ENCODE peak calls at places on chromosomes 4 and X, in five cellular contexts. V, B, X, O and S are unnamed samples. For H3K4me1 and H3K9me3, the result is how much of the 10 kb centered on the place peaks cover.

GRCh38 chr4:3442959-3443749 is 1.4 kb downstream of the HGFAC start:
- DNase-seq in V (peak), B (no peak), X (peak), O (peak), S (peak)

GRCh38 chr4:174278467-174278866 is 5.0 kb downstream of the FBXO8 start:
- DNase-seq in V (no peak), B (peak), X (no peak), O (no peak), S (no peak)

GRCh38 chrX:43566170-43566569 is 89.9 kb upstream of the MAOA start:
- DNase-seq in V (no peak), B (no peak), X (no peak), O (no peak), S (no peak)

GRCh38 chrX:16469870-16470269 is 180.1 kb upstream of the S100G start:
- DNase-seq in V (no peak), B (no peak), X (no peak), O (no peak), S (no peak)

GRCh38 chr4:41538887-41539498 is 1.0 kb downstream of the LIMCH1 start:
- DNase-seq in V (peak), B (peak), X (no peak), O (no peak), S (peak)

GRCh38 chrX:76987381-76987780 is 459.8 kb upstream of the FGF16 start:
- DNase-seq in V (no peak), B (no peak), X (no peak), O (no peak), S (no peak)

GRCh38 chrX:12113321-12113720 is 25.0 kb upstream of the FRMPD4 start:
- DNase-seq in V (no peak), B (peak), X (no peak), O (no peak), S (no peak)

GRCh38 chr4:139301821-139302611 is at the start of gene NDUFC1:
- DNase-seq in V (peak), B (peak), X (peak), O (peak), S (peak)

GRCh38 chrX:65127804-65128203 is 151.6 kb upstream of the ZC4H2 start:
- DNase-seq in V (no peak), B (no peak), X (no peak), O (no peak), S (no peak)

GRCh38 chr4:184583738-184584502 is 65.3 kb downstream of the CASP3 start:
- DNase-seq in V (no peak), B (no peak), X (no peak), O (no peak), S (no peak)

GRCh38 chrX:113260474-113260873 is 419.8 kb upstream of the AMOT start:
- DNase-seq in V (no peak), B (no peak), X (no peak), O (no peak), S (no peak)
- TF ChIP-seq CTCF in V (no peak), B (no peak), X (no peak), O (no peak), S (no peak)

DNA sequence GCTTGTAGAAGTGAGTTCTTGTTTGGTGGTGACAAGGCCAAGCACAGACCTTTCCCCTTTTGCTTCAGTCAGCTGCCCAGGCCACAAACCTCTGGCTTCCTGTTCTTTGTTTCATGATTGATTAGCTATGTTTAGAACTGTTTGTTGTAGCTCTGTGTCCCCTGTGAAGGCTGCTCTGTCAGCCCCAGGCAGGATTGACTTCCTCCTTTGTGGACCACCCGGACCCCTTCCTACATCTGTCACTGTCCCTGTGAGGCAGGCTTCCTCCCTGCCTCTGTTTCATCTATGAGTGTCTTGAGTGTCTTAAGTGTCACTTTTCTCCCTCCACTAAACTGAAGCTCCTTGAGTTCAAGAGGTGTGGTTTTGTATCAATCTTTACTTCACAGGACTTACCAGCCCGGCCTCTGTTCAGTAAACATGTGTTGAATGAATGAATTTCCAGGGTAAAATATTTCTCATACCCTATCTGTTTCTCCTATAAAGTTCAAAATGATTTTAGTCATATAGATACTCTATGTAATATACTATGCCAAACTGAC is 83.5 kb downstream of the ZNF674 start:
- DNase-seq in V (no peak), B (no peak), X (no peak), O (no peak), S (no peak)
- H3K4me1 ChIP-seq in V (under half), B (under half), X (under half), O (under half), S (under half)

GRCh38 chrX:47628980-47629379 is 750 bp downstream of the CFP start:
- DNase-seq in V (no peak), B (no peak), X (no peak), O (no peak), S (no peak)
- H3K9me3 ChIP-seq in V (under half), B (under half), X (under half), O (under half), S (under half)

GRCh38 chr4:169286562-169287301 is 16.0 kb upstream of the SH3RF1 start:
- DNase-seq in V (no peak), B (no peak), X (no peak), O (no peak), S (no peak)
- TF ChIP-seq CTCF in V (no peak), B (peak), X (no peak), O (no peak), S (no peak)